ENCODE peak calls at places on chromosomes 4 and X, in five cellular contexts. C is NCI-H1105 treated with DMSO at 0.1 percent for 48 hours, Q is amniotic stem cell, G is posterior vena cava, N is fibroblast of the conjunctiva. O is an unnamed sample.

GRCh38 chr4:1504786-1505500 is 98.7 kb upstream of the NKX1-1 start:
- DNase-seq in N (no peak), Q (no peak), C (no peak), G (peak), O (no peak)

GRCh38 chr4:3492741-3493719 is 29.9 kb downstream of the DOK7 start:
- DNase-seq in Q (no peak), C (no peak), N (no peak), G (no peak), O (no peak)

GRCh38 chr4:112031712-112032328 is 113.4 kb upstream of the FAM241A start:
- DNase-seq in C (peak), Q (peak), N (peak), G (no peak), O (peak)

GRCh38 chrX:47560831-47561652 is at the start of gene ARAF:
- DNase-seq in N (peak), C (peak), G (peak), Q (peak), O (peak)

GRCh38 chr4:15971068-15971801 is 8.3 kb upstream of the FGFBP2 start:
- DNase-seq in C (no peak), G (no peak), N (no peak), Q (no peak), O (no peak)

GRCh38 chr4:176298664-176299063 is 21.1 kb upstream of the SPCS3 start:
- DNase-seq in Q (no peak), G (no peak), C (no peak), N (no peak), O (no peak)

GRCh38 chr4:185134176-185134869 is 8.7 kb upstream of the SLC25A4 start:
- DNase-seq in G (no peak), N (peak), C (peak), Q (peak), O (peak)

GRCh38 chr4:10495651-10496050 is 38.4 kb upstream of the ZNF518B start:
- DNase-seq in C (no peak), Q (no peak), N (no peak), G (no peak), O (no peak)

GRCh38 chr4:176500894-176501293 is 181.1 kb downstream of the SPCS3 start:
- DNase-seq in C (no peak), G (no peak), Q (no peak), N (no peak), O (no peak)

O was measured in SK-N-MC.